ENCODE peak calls at places on chromosomes 12 and 14, in four cellular contexts. One of them, this sample, is unnamed.

GRCh38 chr12:11714626-11715025 is 65.2 kb downstream of the ETV6 start:
- DNase-seq in K562: no peak
- DNase-seq in A549: no peak
- DNase-seq in IMR-90: no peak
- DNase-seq in this sample: no peak

GRCh38 chr14:92253381-92253894 is 69.5 kb upstream of the SLC24A4 start:
- DNase-seq in K562: no peak
- DNase-seq in IMR-90: no peak
- DNase-seq in A549: no peak
- DNase-seq in this sample: peak

GRCh38 chr14:35197015-35197414 is 74.7 kb downstream of the PRORP start:
- DNase-seq in IMR-90: peak
- DNase-seq in A549: no peak
- DNase-seq in K562: no peak
- DNase-seq in this sample: no peak

GRCh38 chr12:46303039-46303666 is 34.3 kb upstream of the SLC38A1 start:
- DNase-seq in IMR-90: peak
- DNase-seq in A549: no peak
- DNase-seq in K562: peak
- DNase-seq in this sample: no peak

GRCh38 chr12:91577586-91578539 is 395.2 kb upstream of the DCN start:
- DNase-seq in IMR-90: peak
- DNase-seq in A549: peak
- DNase-seq in K562: peak
- DNase-seq in this sample: no peak

GRCh38 chr12:11797317-11797913 is 147.9 kb downstream of the ETV6 start:
- DNase-seq in K562: no peak
- DNase-seq in IMR-90: peak
- DNase-seq in A549: no peak
- DNase-seq in this sample: no peak

GRCh38 chr12:40331886-40332285 is 107.1 kb downstream of the LRRK2 start:
- DNase-seq in IMR-90: no peak
- DNase-seq in A549: no peak
- DNase-seq in K562: no peak
- DNase-seq in this sample: no peak

GRCh38 chr12:109307051-109307450 is 2.0 kb downstream of the FOXN4 start:
- DNase-seq in IMR-90: no peak
- DNase-seq in A549: no peak
- DNase-seq in K562: no peak
- DNase-seq in this sample: no peak

GRCh38 chr14:51498411-51499227 is 153.1 kb upstream of the FRMD6 start:
- DNase-seq in K562: no peak
- DNase-seq in A549: no peak
- DNase-seq in IMR-90: no peak
- DNase-seq in this sample: no peak

GRCh38 chr12:67460388-67460787 is 188.2 kb upstream of the DYRK2 start:
- DNase-seq in K562: no peak
- DNase-seq in IMR-90: no peak
- DNase-seq in A549: no peak
- DNase-seq in this sample: no peak

GRCh38 chr12:22477166-22477893 is 67.0 kb downstream of the C2CD5 start:
- DNase-seq in IMR-90: peak
- DNase-seq in K562: no peak
- DNase-seq in A549: no peak
- DNase-seq in this sample: no peak

GRCh38 chr12:55728932-55729591 is at the start of gene CD63:
- DNase-seq in IMR-90: peak
- DNase-seq in K562: peak
- DNase-seq in A549: peak
- DNase-seq in this sample: peak

GRCh38 chr12:107917912-107918800 is 143.7 kb downstream of the ASCL4 start:
- DNase-seq in K562: peak
- DNase-seq in IMR-90: peak
- DNase-seq in A549: peak
- DNase-seq in this sample: peak

GRCh38 chr14:61739133-61739532 is 23.1 kb upstream of the SNAPC1 start:
- DNase-seq in IMR-90: no peak
- DNase-seq in A549: no peak
- DNase-seq in K562: no peak
- DNase-seq in this sample: no peak

GRCh38 chr12:28872654-28873268 is 276.3 kb upstream of the FAR2 start:
- DNase-seq in A549: peak
- DNase-seq in K562: peak
- DNase-seq in IMR-90: peak
- DNase-seq in this sample: peak

GRCh38 chr14:30559638-30560071 is 697 bp downstream of the G2E3 start:
- DNase-seq in IMR-90: peak
- DNase-seq in A549: no peak
- DNase-seq in K562: peak
- DNase-seq in this sample: no peak

GRCh38 chr14:105733081-105734065 is 207.0 kb downstream of the TMEM121 start:
- DNase-seq in K562: no peak
- DNase-seq in A549: no peak
- DNase-seq in IMR-90: no peak
- DNase-seq in this sample: no peak

GRCh38 chr12:2589381-2589780 is 205.4 kb upstream of the FKBP4 start:
- DNase-seq in K562: no peak
- DNase-seq in IMR-90: no peak
- DNase-seq in A549: no peak
- DNase-seq in this sample: no peak

GRCh38 chr14:56282179-56282578 is 164.0 kb downstream of the PELI2 start:
- DNase-seq in IMR-90: no peak
- DNase-seq in A549: no peak
- DNase-seq in K562: no peak
- DNase-seq in this sample: no peak

GRCh38 chr12:49984476-49984890 is 11.7 kb downstream of the AQP6 start:
- DNase-seq in IMR-90: no peak
- DNase-seq in K562: no peak
- DNase-seq in A549: no peak
- DNase-seq in this sample: no peak

GRCh38 chr14:23444314-23444713 is 8.9 kb upstream of the MYH7 start:
- DNase-seq in IMR-90: no peak
- DNase-seq in K562: no peak
- DNase-seq in A549: no peak
- DNase-seq in this sample: no peak

GRCh38 chr14:22555573-22556011 is 33.4 kb downstream of the DAD1 start:
- DNase-seq in A549: no peak
- DNase-seq in K562: no peak
- DNase-seq in IMR-90: peak
- DNase-seq in this sample: no peak

GRCh38 chr14:53306926-53307325 is 153.8 kb upstream of the DDHD1 start:
- DNase-seq in A549: no peak
- DNase-seq in IMR-90: peak
- DNase-seq in K562: no peak
- DNase-seq in this sample: no peak

GRCh38 chr14:36520601-36521525 is 831 bp upstream of the NKX2-1 start:
- DNase-seq in K562: peak
- DNase-seq in A549: peak
- DNase-seq in IMR-90: peak
- DNase-seq in this sample: no peak

GRCh38 chr14:104147346-104148125 is 9.1 kb downstream of the KIF26A start:
- DNase-seq in K562: no peak
- DNase-seq in IMR-90: no peak
- DNase-seq in A549: no peak
- DNase-seq in this sample: no peak

GRCh38 chr12:13982010-13982409 is 608 bp upstream of the GRIN2B start:
- DNase-seq in A549: peak
- DNase-seq in K562: no peak
- DNase-seq in IMR-90: no peak
- DNase-seq in this sample: no peak

GRCh38 chr12:131067993-131068942 is 114.6 kb downstream of the ADGRD1 start:
- DNase-seq in IMR-90: no peak
- DNase-seq in K562: no peak
- DNase-seq in A549: no peak
- DNase-seq in this sample: no peak

GRCh38 chr14:87628129-87628528 is 364.9 kb downstream of the GALC start:
- DNase-seq in K562: no peak
- DNase-seq in IMR-90: peak
- DNase-seq in A549: no peak
- DNase-seq in this sample: no peak

GRCh38 chr12:3728686-3729085 is 24.2 kb downstream of the CRACR2A start:
- DNase-seq in IMR-90: no peak
- DNase-seq in K562: no peak
- DNase-seq in A549: no peak
- DNase-seq in this sample: no peak

GRCh38 chr14:63659726-63660125 is 18.1 kb upstream of the WDR89 start:
- DNase-seq in IMR-90: peak
- DNase-seq in K562: no peak
- DNase-seq in A549: no peak
- DNase-seq in this sample: no peak

GRCh38 chr12:53118771-53119300 is 15.6 kb downstream of the SOAT2 start:
- DNase-seq in K562: no peak
- DNase-seq in A549: no peak
- DNase-seq in IMR-90: no peak
- DNase-seq in this sample: no peak

GRCh38 chr12:46370380-46370734 is 2.2 kb downstream of the SLC38A2 start:
- DNase-seq in K562: no peak
- DNase-seq in A549: no peak
- DNase-seq in IMR-90: no peak
- DNase-seq in this sample: no peak

DNA sequence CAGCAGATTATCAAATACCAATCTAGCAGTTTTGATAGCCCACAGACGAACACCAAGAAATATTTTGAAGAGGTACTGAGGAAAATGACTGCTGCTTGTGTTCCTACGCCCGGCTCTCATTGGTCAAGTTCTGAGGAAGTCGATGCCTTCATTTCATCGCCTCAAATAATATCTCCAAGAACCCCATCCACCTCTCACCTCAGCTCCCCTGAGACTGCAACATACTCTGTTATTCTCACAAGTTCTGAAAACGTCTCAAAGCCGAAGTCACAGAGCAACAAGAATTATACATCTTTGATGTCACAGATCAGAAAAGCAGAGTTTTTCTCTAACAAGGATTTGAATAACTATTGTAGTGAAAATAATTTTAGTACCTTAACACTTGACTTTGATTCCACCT is 55.5 kb upstream of the BCAT1 start:
- DNase-seq in A549: no peak
- DNase-seq in IMR-90: no peak
- DNase-seq in K562: no peak
- DNase-seq in this sample: no peak
- TF ChIP-seq MAFK in A549: no peak
- TF ChIP-seq MAFK in IMR-90: no peak
- TF ChIP-seq MAFK in K562: no peak
- TF ChIP-seq MAFK in this sample: no peak

GRCh38 chr12:64759035-64759894 is at the start of gene GNS:
- DNase-seq in K562: peak
- DNase-seq in IMR-90: peak
- DNase-seq in A549: peak
- DNase-seq in this sample: peak
- TF ChIP-seq POLR2A in K562: peak
- TF ChIP-seq POLR2A in IMR-90: no peak
- TF ChIP-seq POLR2A in A549: peak
- TF ChIP-seq POLR2A in this sample: no peak

GRCh38 chr12:123033392-123034021 is 53.0 kb downstream of the ARL6IP4 start:
- DNase-seq in A549: no peak
- DNase-seq in IMR-90: no peak
- DNase-seq in K562: peak
- DNase-seq in this sample: no peak
- TF ChIP-seq MAFK in A549: no peak
- TF ChIP-seq MAFK in IMR-90: no peak
- TF ChIP-seq MAFK in K562: no peak
- TF ChIP-seq MAFK in this sample: no peak

GRCh38 chr14:71388862-71389261 is 481.6 kb downstream of the PCNX1 start:
- DNase-seq in IMR-90: no peak
- DNase-seq in A549: no peak
- DNase-seq in K562: no peak
- DNase-seq in this sample: no peak
- TF ChIP-seq POLR2A in IMR-90: no peak
- TF ChIP-seq POLR2A in A549: no peak
- TF ChIP-seq POLR2A in K562: no peak
- TF ChIP-seq POLR2A in this sample: no peak